ENCODE peak calls at places on chromosome 7, in eight cellular contexts. One of them, this sample, is unnamed.

GRCh38 chr7:155660059-155660757 is 15.7 kb downstream of the RBM33 start:
- DNase-seq in spleen: no peak
- DNase-seq in kidney epithelial cell: no peak
- DNase-seq in ascending aorta: no peak
- DNase-seq in endodermal cell: no peak
- DNase-seq in WERI-Rb-1: no peak
- DNase-seq in suprapubic skin: no peak
- DNase-seq in HCT116: no peak
- DNase-seq in this sample: no peak

GRCh38 chr7:104878577-104878976 is 135.4 kb upstream of the KMT2E start:
- DNase-seq in endodermal cell: no peak
- DNase-seq in ascending aorta: no peak
- DNase-seq in kidney epithelial cell: no peak
- DNase-seq in spleen: no peak
- DNase-seq in HCT116: no peak
- DNase-seq in WERI-Rb-1: no peak
- DNase-seq in suprapubic skin: no peak
- DNase-seq in this sample: no peak

GRCh38 chr7:4123823-4124222 is 558.3 kb upstream of the FOXK1 start:
- DNase-seq in ascending aorta: no peak
- DNase-seq in endodermal cell: no peak
- DNase-seq in kidney epithelial cell: peak; percentile 65
- DNase-seq in WERI-Rb-1: no peak
- DNase-seq in suprapubic skin: no peak
- DNase-seq in HCT116: no peak
- DNase-seq in spleen: peak; percentile 62
- DNase-seq in this sample: no peak

GRCh38 chr7:38070718-38071117 is 107.3 kb upstream of the STARD3NL start:
- DNase-seq in spleen: no peak
- DNase-seq in HCT116: peak; percentile 6
- DNase-seq in suprapubic skin: no peak
- DNase-seq in kidney epithelial cell: no peak
- DNase-seq in ascending aorta: no peak
- DNase-seq in endodermal cell: peak; percentile 57
- DNase-seq in WERI-Rb-1: peak; percentile 17
- DNase-seq in this sample: peak; percentile 46

GRCh38 chr7:121084748-121085336 is 96.3 kb downstream of the CPED1 start:
- DNase-seq in WERI-Rb-1: no peak
- DNase-seq in spleen: no peak
- DNase-seq in suprapubic skin: no peak
- DNase-seq in endodermal cell: no peak
- DNase-seq in HCT116: no peak
- DNase-seq in ascending aorta: no peak
- DNase-seq in kidney epithelial cell: peak; percentile 82
- DNase-seq in this sample: no peak

GRCh38 chr7:32588657-32589056 is 93.4 kb downstream of the AVL9 start:
- DNase-seq in HCT116: no peak
- DNase-seq in endodermal cell: no peak
- DNase-seq in WERI-Rb-1: no peak
- DNase-seq in spleen: no peak
- DNase-seq in ascending aorta: no peak
- DNase-seq in kidney epithelial cell: peak; percentile 71
- DNase-seq in suprapubic skin: no peak
- DNase-seq in this sample: no peak

GRCh38 chr7:19470031-19470430 is 238.8 kb downstream of the POLR1F start:
- DNase-seq in HCT116: no peak
- DNase-seq in suprapubic skin: no peak
- DNase-seq in WERI-Rb-1: no peak
- DNase-seq in spleen: no peak
- DNase-seq in kidney epithelial cell: no peak
- DNase-seq in endodermal cell: no peak
- DNase-seq in ascending aorta: no peak
- DNase-seq in this sample: no peak

GRCh38 chr7:138235207-138235606 is 158.9 kb downstream of the AKR1D1 start:
- DNase-seq in spleen: no peak
- DNase-seq in ascending aorta: no peak
- DNase-seq in endodermal cell: no peak
- DNase-seq in kidney epithelial cell: no peak
- DNase-seq in suprapubic skin: no peak
- DNase-seq in HCT116: no peak
- DNase-seq in WERI-Rb-1: no peak
- DNase-seq in this sample: no peak

GRCh38 chr7:35485436-35485835 is 209.5 kb downstream of the HERPUD2 start:
- DNase-seq in WERI-Rb-1: no peak
- DNase-seq in endodermal cell: peak; percentile 41
- DNase-seq in suprapubic skin: no peak
- DNase-seq in kidney epithelial cell: no peak
- DNase-seq in HCT116: no peak
- DNase-seq in ascending aorta: no peak
- DNase-seq in spleen: no peak
- DNase-seq in this sample: no peak

GRCh38 chr7:66283003-66283920 is 78.1 kb downstream of the TPST1 start:
- DNase-seq in kidney epithelial cell: peak; percentile 52
- DNase-seq in endodermal cell: no peak
- DNase-seq in HCT116: peak; percentile 26
- DNase-seq in suprapubic skin: no peak
- DNase-seq in ascending aorta: no peak
- DNase-seq in spleen: no peak
- DNase-seq in WERI-Rb-1: no peak
- DNase-seq in this sample: no peak

GRCh38 chr7:157021071-157021891 is 10.8 kb upstream of the MNX1 start:
- DNase-seq in HCT116: no peak
- DNase-seq in kidney epithelial cell: no peak
- DNase-seq in spleen: peak; percentile 66
- DNase-seq in WERI-Rb-1: no peak
- DNase-seq in ascending aorta: no peak
- DNase-seq in suprapubic skin: peak; percentile 61
- DNase-seq in endodermal cell: peak; percentile 67
- DNase-seq in this sample: peak; percentile 87

GRCh38 chr7:79453558-79454324 is at the start of gene MAGI2:
- DNase-seq in HCT116: no peak
- DNase-seq in kidney epithelial cell: no peak
- DNase-seq in ascending aorta: peak; percentile 46
- DNase-seq in suprapubic skin: peak; percentile 91
- DNase-seq in WERI-Rb-1: peak; percentile 78
- DNase-seq in endodermal cell: peak; percentile 87
- DNase-seq in spleen: peak; percentile 89
- DNase-seq in this sample: peak; percentile 68

GRCh38 chr7:32395168-32395567 is 95.0 kb downstream of the LSM5 start:
- DNase-seq in WERI-Rb-1: no peak
- DNase-seq in HCT116: no peak
- DNase-seq in spleen: no peak
- DNase-seq in kidney epithelial cell: no peak
- DNase-seq in endodermal cell: no peak
- DNase-seq in suprapubic skin: no peak
- DNase-seq in ascending aorta: no peak
- DNase-seq in this sample: no peak

GRCh38 chr7:21028186-21028989 is 241.7 kb upstream of the SP8 start:
- DNase-seq in endodermal cell: peak; percentile 49
- DNase-seq in suprapubic skin: no peak
- DNase-seq in HCT116: no peak
- DNase-seq in WERI-Rb-1: no peak
- DNase-seq in ascending aorta: no peak
- DNase-seq in spleen: no peak
- DNase-seq in kidney epithelial cell: peak; percentile 79
- DNase-seq in this sample: no peak

GRCh38 chr7:23470290-23471089 is at the start of gene IGF2BP3:
- DNase-seq in HCT116: peak; percentile 97
- DNase-seq in suprapubic skin: no peak
- DNase-seq in ascending aorta: no peak
- DNase-seq in endodermal cell: peak; percentile 95
- DNase-seq in kidney epithelial cell: peak; percentile 85
- DNase-seq in spleen: peak; percentile 58
- DNase-seq in WERI-Rb-1: peak; percentile 93
- DNase-seq in this sample: peak; percentile 84

GRCh38 chr7:122528879-122529481 is 169.9 kb downstream of the RNF133 start:
- DNase-seq in endodermal cell: no peak
- DNase-seq in spleen: no peak
- DNase-seq in ascending aorta: no peak
- DNase-seq in WERI-Rb-1: no peak
- DNase-seq in HCT116: peak; percentile 39
- DNase-seq in kidney epithelial cell: peak; percentile 4
- DNase-seq in suprapubic skin: no peak
- DNase-seq in this sample: no peak

GRCh38 chr7:138538518-138538917 is 78.5 kb downstream of the TRIM24 start:
- DNase-seq in suprapubic skin: no peak
- DNase-seq in endodermal cell: no peak
- DNase-seq in ascending aorta: no peak
- DNase-seq in WERI-Rb-1: no peak
- DNase-seq in HCT116: no peak
- DNase-seq in spleen: no peak
- DNase-seq in kidney epithelial cell: peak; percentile 4
- DNase-seq in this sample: no peak

DNA sequence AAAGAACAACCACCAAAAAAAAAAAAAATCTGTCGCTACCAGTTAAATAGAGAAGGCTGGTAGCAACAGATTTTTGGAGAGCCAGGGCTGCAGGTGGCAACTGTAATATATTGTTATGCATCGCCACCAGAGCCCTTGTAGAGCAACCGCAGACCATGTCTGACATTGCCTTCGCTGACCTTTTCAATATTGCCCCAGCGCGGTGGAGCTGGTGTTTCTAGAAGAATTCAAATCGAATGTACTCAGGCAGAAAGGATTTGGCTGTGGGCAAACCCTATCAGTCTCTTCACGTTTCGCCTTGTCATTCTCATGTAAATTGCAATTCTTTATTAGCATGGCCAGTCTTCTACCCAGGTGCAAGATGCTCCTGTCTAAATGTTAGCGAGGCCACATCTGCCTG is 490.2 kb upstream of the AUTS2 start:
- DNase-seq in endodermal cell: no peak
- DNase-seq in ascending aorta: no peak
- DNase-seq in spleen: no peak
- DNase-seq in suprapubic skin: no peak
- DNase-seq in WERI-Rb-1: no peak
- DNase-seq in HCT116: no peak
- DNase-seq in kidney epithelial cell: no peak
- DNase-seq in this sample: no peak
- H3K4me3 ChIP-seq in endodermal cell: no peak overlapping the region
- H3K4me3 ChIP-seq in ascending aorta: no peak overlapping the region
- H3K4me3 ChIP-seq in spleen: no peak overlapping the region
- H3K4me3 ChIP-seq in suprapubic skin: no peak overlapping the region
- H3K4me3 ChIP-seq in WERI-Rb-1: no peak overlapping the region
- H3K4me3 ChIP-seq in HCT116: no peak overlapping the region
- H3K4me3 ChIP-seq in kidney epithelial cell: no peak overlapping the region
- H3K4me3 ChIP-seq in this sample: no peak overlapping the region

GRCh38 chr7:2275101-2275500 is 33.1 kb downstream of the NUDT1 start:
- DNase-seq in suprapubic skin: no peak
- DNase-seq in endodermal cell: no peak
- DNase-seq in spleen: no peak
- DNase-seq in WERI-Rb-1: no peak
- DNase-seq in HCT116: no peak
- DNase-seq in ascending aorta: no peak
- DNase-seq in kidney epithelial cell: no peak
- DNase-seq in this sample: no peak
- H3K36me3 ChIP-seq in suprapubic skin: peaks cover 52% of the 10 kb centered on the region
- H3K36me3 ChIP-seq in endodermal cell: peaks cover 12% of the 10 kb centered on the region
- H3K36me3 ChIP-seq in spleen: peaks cover 49% of the 10 kb centered on the region
- H3K36me3 ChIP-seq in WERI-Rb-1: peaks cover 12% of the 10 kb centered on the region
- H3K36me3 ChIP-seq in HCT116: no peaks in the 10 kb centered on the region
- H3K36me3 ChIP-seq in ascending aorta: peaks cover 33% of the 10 kb centered on the region
- H3K36me3 ChIP-seq in kidney epithelial cell: no peaks in the 10 kb centered on the region
- H3K36me3 ChIP-seq in this sample: no peaks in the 10 kb centered on the region

GRCh38 chr7:96189129-96189815 is 132.6 kb downstream of the SLC25A13 start:
- DNase-seq in spleen: no peak
- DNase-seq in ascending aorta: no peak
- DNase-seq in endodermal cell: no peak
- DNase-seq in suprapubic skin: no peak
- DNase-seq in HCT116: no peak
- DNase-seq in kidney epithelial cell: no peak
- DNase-seq in WERI-Rb-1: no peak
- DNase-seq in this sample: no peak

GRCh38 chr7:96188623-96188991 is 133.3 kb downstream of the SLC25A13 start:
- DNase-seq in spleen: no peak
- DNase-seq in WERI-Rb-1: no peak
- DNase-seq in HCT116: no peak
- DNase-seq in kidney epithelial cell: no peak
- DNase-seq in endodermal cell: no peak
- DNase-seq in ascending aorta: no peak
- DNase-seq in suprapubic skin: no peak
- DNase-seq in this sample: no peak

GRCh38 chr7:96184783-96185182 is 137.1 kb downstream of the SLC25A13 start:
- DNase-seq in endodermal cell: no peak
- DNase-seq in suprapubic skin: no peak
- DNase-seq in kidney epithelial cell: no peak
- DNase-seq in HCT116: no peak
- DNase-seq in WERI-Rb-1: no peak
- DNase-seq in spleen: no peak
- DNase-seq in ascending aorta: no peak
- DNase-seq in this sample: no peak

GRCh38 chr7:96183163-96183562 is 138.7 kb downstream of the SLC25A13 start:
- DNase-seq in suprapubic skin: no peak
- DNase-seq in WERI-Rb-1: no peak
- DNase-seq in spleen: no peak
- DNase-seq in HCT116: no peak
- DNase-seq in ascending aorta: no peak
- DNase-seq in endodermal cell: no peak
- DNase-seq in kidney epithelial cell: no peak
- DNase-seq in this sample: no peak

GRCh38 chr7:96187735-96188622 is 133.9 kb downstream of the SLC25A13 start:
- DNase-seq in ascending aorta: no peak
- DNase-seq in HCT116: no peak
- DNase-seq in spleen: no peak
- DNase-seq in WERI-Rb-1: no peak
- DNase-seq in suprapubic skin: no peak
- DNase-seq in kidney epithelial cell: no peak
- DNase-seq in endodermal cell: no peak
- DNase-seq in this sample: no peak
- H3K27me3 ChIP-seq in ascending aorta: no peaks in the 10 kb centered on the region
- H3K27me3 ChIP-seq in HCT116: no peaks in the 10 kb centered on the region
- H3K27me3 ChIP-seq in spleen: no peaks in the 10 kb centered on the region
- H3K27me3 ChIP-seq in WERI-Rb-1: no peaks in the 10 kb centered on the region
- H3K27me3 ChIP-seq in suprapubic skin: no peaks in the 10 kb centered on the region
- H3K27me3 ChIP-seq in kidney epithelial cell: no peaks in the 10 kb centered on the region
- H3K27me3 ChIP-seq in endodermal cell: no peaks in the 10 kb centered on the region
- H3K27me3 ChIP-seq in this sample: no peaks in the 10 kb centered on the region

GRCh38 chr7:81690688-81691087 is 79.2 kb downstream of the HGF start:
- DNase-seq in ascending aorta: no peak
- DNase-seq in WERI-Rb-1: no peak
- DNase-seq in HCT116: no peak
- DNase-seq in kidney epithelial cell: no peak
- DNase-seq in endodermal cell: no peak
- DNase-seq in suprapubic skin: no peak
- DNase-seq in spleen: no peak
- DNase-seq in this sample: no peak

GRCh38 chr7:81692146-81692905 is 77.5 kb downstream of the HGF start:
- DNase-seq in HCT116: no peak
- DNase-seq in WERI-Rb-1: no peak
- DNase-seq in suprapubic skin: no peak
- DNase-seq in kidney epithelial cell: no peak
- DNase-seq in spleen: no peak
- DNase-seq in endodermal cell: no peak
- DNase-seq in ascending aorta: no peak
- DNase-seq in this sample: no peak

GRCh38 chr7:81693080-81693479 is 76.8 kb downstream of the HGF start:
- DNase-seq in endodermal cell: no peak
- DNase-seq in HCT116: no peak
- DNase-seq in suprapubic skin: no peak
- DNase-seq in kidney epithelial cell: no peak
- DNase-seq in WERI-Rb-1: no peak
- DNase-seq in spleen: no peak
- DNase-seq in ascending aorta: no peak
- DNase-seq in this sample: no peak

GRCh38 chr7:81691199-81691821 is 78.5 kb downstream of the HGF start:
- DNase-seq in HCT116: no peak
- DNase-seq in kidney epithelial cell: no peak
- DNase-seq in spleen: no peak
- DNase-seq in endodermal cell: no peak
- DNase-seq in suprapubic skin: no peak
- DNase-seq in WERI-Rb-1: no peak
- DNase-seq in ascending aorta: no peak
- DNase-seq in this sample: no peak

GRCh38 chr7:81693894-81694293 is 76.0 kb downstream of the HGF start:
- DNase-seq in spleen: no peak
- DNase-seq in HCT116: no peak
- DNase-seq in endodermal cell: no peak
- DNase-seq in WERI-Rb-1: no peak
- DNase-seq in suprapubic skin: no peak
- DNase-seq in kidney epithelial cell: no peak
- DNase-seq in ascending aorta: no peak
- DNase-seq in this sample: no peak
- H3K4me3 ChIP-seq in spleen: no peak overlapping the region
- H3K4me3 ChIP-seq in HCT116: no peak overlapping the region
- H3K4me3 ChIP-seq in endodermal cell: no peak overlapping the region
- H3K4me3 ChIP-seq in WERI-Rb-1: no peak overlapping the region
- H3K4me3 ChIP-seq in suprapubic skin: no peak overlapping the region
- H3K4me3 ChIP-seq in kidney epithelial cell: no peak overlapping the region
- H3K4me3 ChIP-seq in ascending aorta: no peak overlapping the region
- H3K4me3 ChIP-seq in this sample: no peak overlapping the region